ENCODE peak calls at places on chromosomes 11 and 22, in seven cellular contexts. L is suprapubic skin, M is aorta, O is gastrocnemius medialis, N is endodermal cell, R is adrenal gland, C is Peyer's patch. D is an unnamed sample.

GRCh38 chr22:27105142-27106025 is 448.0 kb downstream of the MIAT start:
- DNase-seq in N (no peak), M (peak; percentile 88), O (peak; percentile 79), L (peak; percentile 86), C (no peak), R (peak; percentile 90), D (no peak)

GRCh38 chr11:102177974-102178631 is 67.9 kb downstream of the YAP1 start:
- DNase-seq in M (no peak), N (no peak), O (no peak), R (peak; percentile 25), L (no peak), C (no peak), D (no peak)

GRCh38 chr11:16605440-16605970 is 132.9 kb upstream of the C11orf58 start:
- DNase-seq in L (peak; percentile 62), R (peak; percentile 57), C (no peak), O (peak; percentile 66), N (peak; percentile 78), M (no peak), D (peak; percentile 67)

GRCh38 chr22:49583341-49583740 is 244.3 kb downstream of the BRD1 start:
- DNase-seq in R (no peak), O (no peak), C (no peak), M (peak; percentile 54), N (peak; percentile 11), L (no peak), D (no peak)

GRCh38 chr11:106216281-106216680 is 138.8 kb downstream of the AASDHPPT start:
- DNase-seq in M (no peak), N (no peak), R (no peak), C (no peak), O (no peak), L (no peak), D (no peak)

GRCh38 chr22:20937031-20937793 is 20.0 kb downstream of the CRKL start:
- DNase-seq in M (peak; percentile 38), C (no peak), R (no peak), L (peak; percentile 31), O (no peak), N (no peak), D (no peak)

GRCh38 chr11:43936081-43936480 is 6.4 kb upstream of the C11orf96 start:
- DNase-seq in N (no peak), L (peak; percentile 44), O (no peak), M (no peak), C (no peak), R (no peak), D (no peak)

GRCh38 chr11:76702378-76703128 is 32.0 kb upstream of the LRRC32 start:
- DNase-seq in L (no peak), C (no peak), R (no peak), M (no peak), O (no peak), N (no peak), D (no peak)

GRCh38 chr11:113395782-113396336 is 8.3 kb downstream of the ANKK1 start:
- DNase-seq in R (no peak), N (no peak), C (no peak), M (no peak), L (no peak), O (no peak), D (no peak)

GRCh38 chr11:110373061-110373702 is 56.6 kb upstream of the FDX1 start:
- DNase-seq in C (no peak), M (no peak), R (peak; percentile 51), L (no peak), N (no peak), O (no peak), D (no peak)

GRCh38 chr22:47631571-47632102 is 869.2 kb downstream of the TBC1D22A start:
- DNase-seq in M (no peak), L (no peak), N (no peak), R (no peak), O (no peak), C (peak; percentile 11), D (no peak)

GRCh38 chr11:60838132-60838531 is 3.8 kb upstream of the CCDC86 start:
- DNase-seq in R (no peak), M (no peak), N (peak; percentile 77), L (no peak), O (no peak), C (no peak), D (peak; percentile 35)

GRCh38 chr11:108551653-108552462 is 41.7 kb downstream of the EXPH5 start:
- DNase-seq in N (peak; percentile 60), O (no peak), R (no peak), C (no peak), M (no peak), L (no peak), D (peak; percentile 32)

GRCh38 chr11:15236514-15236913 is 121.8 kb downstream of the INSC start:
- DNase-seq in L (no peak), N (peak; percentile 82), R (no peak), O (no peak), M (no peak), C (no peak), D (peak; percentile 33)

GRCh38 chr11:112770487-112770886 is 190.7 kb upstream of the NCAM1 start:
- DNase-seq in R (no peak), L (no peak), M (no peak), O (peak; percentile 88), C (no peak), N (no peak), D (no peak)

GRCh38 chr11:2092956-2093412 is 46.2 kb downstream of the IGF2 start:
- DNase-seq in C (no peak), N (peak; percentile 56), R (no peak), M (peak; percentile 89), O (peak; percentile 98), L (peak; percentile 88), D (no peak)

GRCh38 chr22:42939941-42940653 is 74.9 kb downstream of the PACSIN2 start:
- DNase-seq in M (peak; percentile 75), O (peak; percentile 44), L (peak; percentile 67), R (peak; percentile 71), N (peak; percentile 78), C (no peak), D (no peak)

GRCh38 chr11:63961608-63962412 is 12.6 kb upstream of the COX8A start:
- DNase-seq in L (no peak), R (no peak), O (no peak), N (peak; percentile 64), C (no peak), M (no peak), D (peak; percentile 29)

GRCh38 chr11:120197254-120197891 is 13.5 kb upstream of the OAF start:
- DNase-seq in C (no peak), O (no peak), M (no peak), N (peak; percentile 82), L (no peak), R (no peak), D (no peak)

GRCh38 chr11:64762277-64762915 is 2.6 kb upstream of the PYGM start:
- DNase-seq in N (peak; percentile 88), C (peak; percentile 53), L (peak; percentile 64), R (no peak), M (peak; percentile 73), O (peak; percentile 59), D (no peak)

GRCh38 chr11:73159981-73160777 is 18.1 kb upstream of the FCHSD2 start:
- DNase-seq in N (peak; percentile 12), C (no peak), R (no peak), M (peak; percentile 14), L (peak; percentile 41), O (peak; percentile 3), D (no peak)

GRCh38 chr22:37621352-37621860 is 12.8 kb downstream of the GGA1 start:
- DNase-seq in M (no peak), R (no peak), L (no peak), O (no peak), N (no peak), C (peak; percentile 77), D (no peak)

GRCh38 chr22:32600184-32600583 is 125.6 kb downstream of the FBXO7 start:
- DNase-seq in O (no peak), R (no peak), N (peak; percentile 58), M (no peak), L (no peak), C (no peak), D (no peak)

GRCh38 chr22:39303358-39303757 is 16.1 kb downstream of the RPL3 start:
- DNase-seq in R (no peak), C (no peak), N (no peak), O (no peak), M (no peak), L (no peak), D (no peak)

GRCh38 chr22:30636226-30637077 is 871 bp downstream of the SLC35E4 start:
- DNase-seq in C (peak; percentile 28), N (peak; percentile 70), M (no peak), R (peak; percentile 37), O (peak; percentile 76), L (no peak), D (peak; percentile 14)

GRCh38 chr11:68584097-68584496 is 100.2 kb upstream of the GAL start:
- DNase-seq in O (peak; percentile 36), L (no peak), C (peak; percentile 44), R (peak; percentile 27), N (peak; percentile 94), M (no peak), D (peak; percentile 82)
- H3K4me1 ChIP-seq in O (peaks cover 48% of the 10 kb centered on the region), L (peaks cover 14% of the 10 kb centered on the region), C (no peaks in the 10 kb centered on the region), R (no peaks in the 10 kb centered on the region), N (peaks cover 3% of the 10 kb centered on the region), M (peaks cover 18% of the 10 kb centered on the region), D (no peaks in the 10 kb centered on the region)

DNA sequence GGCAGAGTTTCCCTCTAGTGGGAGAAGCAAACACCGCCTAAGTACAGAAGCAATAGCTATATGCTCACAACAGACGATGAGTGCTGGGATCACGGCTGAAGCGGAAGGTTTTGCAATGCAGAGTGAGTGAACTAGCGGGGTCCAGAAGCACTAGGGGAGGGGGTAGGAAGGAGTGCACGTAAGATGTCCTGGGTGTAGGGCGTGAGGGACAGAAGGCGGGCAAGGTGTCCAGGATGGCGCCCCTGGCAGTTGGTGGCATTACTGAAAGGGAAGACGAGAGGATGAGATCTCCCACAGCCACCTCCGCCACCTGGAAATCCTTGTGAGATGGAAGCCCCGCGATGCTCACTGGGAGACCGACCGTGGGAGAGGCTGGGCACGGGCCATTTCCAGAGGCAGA is 81.0 kb downstream of the ETS1 start:
- DNase-seq in C (no peak), R (no peak), O (no peak), L (no peak), M (no peak), N (no peak), D (no peak)
- H3K4me1 ChIP-seq in C (peaks cover 7% of the 10 kb centered on the region), R (peaks cover 34% of the 10 kb centered on the region), O (peaks cover 75% of the 10 kb centered on the region), L (peaks cover 70% of the 10 kb centered on the region), M (peaks cover 5% of the 10 kb centered on the region), N (peaks cover 15% of the 10 kb centered on the region), D (no peaks in the 10 kb centered on the region)

DNA sequence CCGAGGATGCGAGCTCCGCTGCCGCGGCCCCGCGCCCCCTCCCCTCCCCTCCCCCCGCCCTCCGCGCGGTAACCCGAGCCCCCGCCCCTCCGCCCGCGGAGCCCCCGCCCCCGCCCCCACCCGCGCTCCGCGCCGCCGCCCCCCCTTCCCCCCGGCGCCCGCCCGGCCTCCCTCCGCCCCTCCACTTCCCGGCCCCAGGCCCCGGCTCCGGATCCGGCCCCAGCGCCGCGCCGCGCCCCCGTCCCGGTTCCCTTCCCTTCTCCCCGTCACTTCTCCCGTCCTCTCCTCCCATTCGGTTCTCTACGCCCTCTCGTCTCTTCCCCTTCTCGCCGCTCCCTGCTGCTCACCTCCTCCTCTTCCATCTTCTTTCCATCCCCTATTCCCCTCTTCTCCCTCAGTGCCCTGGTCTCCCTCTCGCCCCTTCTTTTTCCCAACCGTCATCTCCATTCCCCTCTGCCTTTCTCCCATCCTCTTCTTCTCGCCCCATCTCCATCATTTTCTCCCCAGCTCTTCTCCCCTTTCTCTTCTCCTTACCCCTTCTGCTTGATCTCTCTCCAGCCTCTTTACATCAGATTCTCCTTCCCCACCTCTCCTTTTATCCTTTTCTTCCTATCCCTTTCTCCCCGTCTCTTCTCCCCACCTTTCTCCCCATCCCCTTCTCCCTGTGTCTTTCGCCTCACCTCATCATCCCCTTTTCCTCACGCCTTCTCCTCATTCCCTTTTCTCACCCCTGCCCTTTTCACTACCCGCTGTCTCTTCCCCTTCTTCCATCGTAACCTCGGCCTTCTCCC is at the start of gene DCHS1:
- DNase-seq in M (peak; percentile 88), R (no peak), L (no peak), N (peak; percentile 77), O (no peak), C (no peak), D (peak; percentile 75)
- H3K4me1 ChIP-seq in M (no peaks in the 10 kb centered on the region), R (no peaks in the 10 kb centered on the region), L (peaks cover 19% of the 10 kb centered on the region), N (no peaks in the 10 kb centered on the region), O (no peaks in the 10 kb centered on the region), C (no peaks in the 10 kb centered on the region), D (peaks cover 3% of the 10 kb centered on the region)

GRCh38 chr11:46696212-46696558 is 4.2 kb downstream of the ARHGAP1 start:
- DNase-seq in C (no peak), L (no peak), O (peak; percentile 94), R (peak; percentile 90), M (no peak), N (no peak), D (no peak)
- H3K4me1 ChIP-seq in C (no peaks in the 10 kb centered on the region), L (peaks cover 63% of the 10 kb centered on the region), O (peaks cover 56% of the 10 kb centered on the region), R (peaks cover 34% of the 10 kb centered on the region), M (no peaks in the 10 kb centered on the region), N (peaks cover 5% of the 10 kb centered on the region), D (no peaks in the 10 kb centered on the region)

D was measured in neural progenitor cell.